ENCODE peak calls at places on chromosomes 1 and 21, in eight cellular contexts. K, D, V, Q, T, P, Y and B are unnamed samples.

GRCh38 chr1:41314781-41315481 is 46.3 kb upstream of the FOXO6 start:
- DNase-seq in K (no peak), D (no peak), V (no peak), Q (no peak), T (peak; percentile 54), P (no peak), Y (no peak), B (no peak)

GRCh38 chr1:244353572-244354091 is 98.1 kb downstream of the ADSS2 start:
- DNase-seq in K (peak; percentile 46), D (peak; percentile 68), V (peak; percentile 92), Q (peak; percentile 80), T (peak; percentile 97), P (peak; percentile 69), Y (no peak), B (peak; percentile 43)

GRCh38 chr21:27817902-27818623 is 851.2 kb upstream of the ADAMTS5 start:
- DNase-seq in K (no peak), D (no peak), V (no peak), Q (no peak), T (no peak), P (no peak), Y (no peak), B (no peak)

GRCh38 chr1:56575865-56576264 is 3.5 kb downstream of the PLPP3 start:
- DNase-seq in K (no peak), D (no peak), V (no peak), Q (no peak), T (no peak), P (no peak), Y (peak; percentile 35), B (no peak)

GRCh38 chr1:18575620-18576019 is 55.0 kb upstream of the PAX7 start:
- DNase-seq in K (no peak), D (peak; percentile 73), V (no peak), Q (peak; percentile 64), T (peak; percentile 20), P (no peak), Y (peak; percentile 66), B (peak; percentile 79)

GRCh38 chr1:200245492-200245891 is 164.3 kb downstream of the ZNF281 start:
- DNase-seq in K (peak; percentile 16), D (no peak), V (peak; percentile 64), Q (no peak), T (peak; percentile 37), P (no peak), Y (no peak), B (no peak)

GRCh38 chr21:15731243-15731613 is 1.4 kb downstream of the USP25 start:
- DNase-seq in K (no peak), D (no peak), V (peak; percentile 51), Q (no peak), T (no peak), P (no peak), Y (peak; percentile 13), B (no peak)

GRCh38 chr1:234941711-234942320 is 186.8 kb downstream of the TOMM20 start:
- DNase-seq in K (no peak), D (no peak), V (no peak), Q (no peak), T (no peak), P (no peak), Y (no peak), B (no peak)

GRCh38 chr1:96060621-96061020 is 661.0 kb upstream of the PTBP2 start:
- DNase-seq in K (no peak), D (no peak), V (no peak), Q (no peak), T (no peak), P (no peak), Y (no peak), B (no peak)

GRCh38 chr1:192580351-192580962 is 4.9 kb downstream of the RGS1 start:
- DNase-seq in K (no peak), D (peak; percentile 16), V (peak; percentile 50), Q (peak; percentile 21), T (no peak), P (no peak), Y (peak; percentile 48), B (peak; percentile 14)

GRCh38 chr1:72827285-72827684 is 544.9 kb upstream of the NEGR1 start:
- DNase-seq in K (no peak), D (no peak), V (peak; percentile 10), Q (no peak), T (peak; percentile 45), P (no peak), Y (no peak), B (no peak)

GRCh38 chr1:151371340-151371739 is 1.2 kb downstream of the SELENBP1 start:
- DNase-seq in K (peak; percentile 39), D (peak; percentile 69), V (no peak), Q (peak; percentile 82), T (no peak), P (peak; percentile 75), Y (no peak), B (no peak)

GRCh38 chr1:34549199-34549598 is 205.6 kb upstream of the GJB5 start:
- DNase-seq in K (no peak), D (peak; percentile 60), V (peak; percentile 18), Q (peak; percentile 62), T (no peak), P (no peak), Y (peak; percentile 4), B (peak; percentile 49)

GRCh38 chr1:185681034-185681633 is 53.1 kb upstream of the HMCN1 start:
- DNase-seq in K (peak; percentile 25), D (no peak), V (peak; percentile 41), Q (peak; percentile 47), T (peak; percentile 42), P (no peak), Y (peak; percentile 36), B (no peak)

GRCh38 chr1:48955774-48956173 is 179.1 kb upstream of the BEND5 start:
- DNase-seq in K (no peak), D (no peak), V (no peak), Q (no peak), T (no peak), P (no peak), Y (no peak), B (no peak)

GRCh38 chr1:163361123-163361934 is 39.6 kb downstream of the NUF2 start:
- DNase-seq in K (no peak), D (no peak), V (peak; percentile 12), Q (no peak), T (no peak), P (no peak), Y (peak; percentile 34), B (no peak)

GRCh38 chr1:246947255-246947654 is 15.5 kb upstream of the AHCTF1 start:
- DNase-seq in K (peak; percentile 48), D (peak; percentile 23), V (peak; percentile 35), Q (peak; percentile 24), T (peak; percentile 76), P (no peak), Y (no peak), B (no peak)

GRCh38 chr1:203306970-203307541 is 1.7 kb downstream of the BTG2 start:
- DNase-seq in K (peak; percentile 46), D (peak; percentile 64), V (peak; percentile 35), Q (peak; percentile 56), T (no peak), P (peak; percentile 72), Y (peak; percentile 58), B (no peak)

DNA sequence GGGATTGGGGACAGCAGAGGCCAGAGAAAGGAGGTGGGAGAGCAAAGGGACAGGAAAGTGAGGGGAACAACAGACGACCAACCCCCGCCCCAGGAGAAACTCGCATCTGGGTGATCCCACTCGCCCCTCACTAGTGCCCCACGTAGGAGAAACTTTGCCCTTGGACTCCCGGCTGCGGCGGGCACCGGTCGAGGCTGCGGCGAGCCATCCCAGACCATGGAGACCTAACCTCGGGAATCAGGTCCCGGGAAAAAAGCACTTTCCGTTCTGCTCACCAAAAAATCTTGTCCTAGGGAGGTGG is 2.6 kb downstream of the GFI1 start:
- DNase-seq in K (no peak), D (no peak), V (no peak), Q (no peak), T (no peak), P (no peak), Y (no peak), B (no peak)
- H3K4me3 ChIP-seq in K (peak overlapping the region; percentile 51), D (peak overlapping the region; percentile 36), V (no peak overlapping the region), Q (peak overlapping the region; percentile 63), T (peak overlapping the region; percentile 60), P (no peak overlapping the region), Y (peak overlapping the region; percentile 65), B (no peak overlapping the region)

GRCh38 chr1:2459757-2460156 is 16.3 kb upstream of the PLCH2 start:
- DNase-seq in K (peak; percentile 54), D (no peak), V (no peak), Q (no peak), T (no peak), P (no peak), Y (no peak), B (peak; percentile 50)
- TF ChIP-seq CTCF in K (peak; percentile 11), D (no peak), V (no peak), Q (no peak), T (peak; percentile 48), P (no peak), Y (no peak), B (peak; percentile 34)

GRCh38 chr1:158095737-158096335 is 84.9 kb upstream of the CD1D start:
- DNase-seq in K (no peak), D (peak; percentile 29), V (no peak), Q (peak; percentile 30), T (peak; percentile 32), P (no peak), Y (peak; percentile 44), B (no peak)
- H3K36me3 ChIP-seq in K (no peaks in the 10 kb centered on the region), D (no peaks in the 10 kb centered on the region), V (peaks cover 28% of the 10 kb centered on the region), Q (no peaks in the 10 kb centered on the region), T (peaks cover 41% of the 10 kb centered on the region), P (no peaks in the 10 kb centered on the region), Y (no peaks in the 10 kb centered on the region), B (no peaks in the 10 kb centered on the region)

DNA sequence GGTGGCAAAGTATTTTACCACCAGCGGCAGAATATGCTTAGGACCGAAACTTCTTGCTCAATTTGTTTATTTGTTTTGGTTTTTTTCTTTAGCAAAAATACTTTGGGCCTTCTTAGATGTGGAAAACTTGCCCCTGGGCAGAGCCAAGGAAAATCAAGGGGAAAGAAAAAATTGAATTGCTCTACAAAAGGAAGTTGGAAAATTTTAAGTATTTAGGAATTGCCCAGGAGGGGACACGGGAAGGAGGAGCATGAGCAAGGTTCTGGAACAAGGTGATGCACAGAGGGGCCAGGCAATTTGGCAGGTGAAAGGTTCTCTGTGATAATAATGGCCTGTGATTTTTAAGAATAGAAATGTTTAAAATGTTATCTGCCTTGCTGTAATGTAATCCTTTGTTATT is 28.6 kb downstream of the SGIP1 start:
- DNase-seq in K (no peak), D (no peak), V (no peak), Q (no peak), T (no peak), P (no peak), Y (no peak), B (no peak)
- H3K4me3 ChIP-seq in K (no peak overlapping the region), D (no peak overlapping the region), V (no peak overlapping the region), Q (no peak overlapping the region), T (no peak overlapping the region), P (no peak overlapping the region), Y (no peak overlapping the region), B (no peak overlapping the region)

DNA sequence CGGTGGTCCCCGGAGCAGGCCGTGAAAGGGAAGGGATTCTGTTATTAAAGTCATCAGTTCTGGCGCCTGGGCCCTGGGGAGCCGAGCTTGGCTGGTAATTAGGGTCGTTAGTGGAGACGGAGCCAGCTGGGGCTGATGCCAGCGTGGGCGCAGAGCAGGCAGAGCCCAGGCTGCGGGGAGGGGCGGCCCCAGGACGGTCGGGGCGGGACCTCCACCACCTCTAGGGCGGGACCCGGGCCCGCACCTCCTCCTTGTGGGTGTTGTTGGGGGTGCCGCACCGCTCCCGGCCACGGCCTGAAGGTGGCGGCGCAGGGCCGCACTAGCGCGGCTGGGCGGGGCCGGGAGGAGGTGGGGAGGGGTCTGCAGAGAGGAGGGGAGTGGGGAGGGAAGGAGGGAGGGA is 470.6 kb downstream of the PTPRU start:
- DNase-seq in K (no peak), D (no peak), V (peak; percentile 53), Q (no peak), T (no peak), P (no peak), Y (peak; percentile 13), B (peak; percentile 83)
- TF ChIP-seq CTCF in K (no peak), D (no peak), V (peak; percentile 33), Q (no peak), T (peak; percentile 60), P (no peak), Y (peak; percentile 43), B (peak; percentile 46)